ENCODE peak calls at places on chromosomes 2 and 18, in five cellular contexts. Q is activated T-cell treated with anti-CD3 and anti-CD28 coated beads for 1 hour; D is pons; U is Peyer's patch; Z is stimulated activated CD4-positive, alpha-beta T cell treated with anti-CD3 and anti-CD28 coated beads, Interleukin-1b, Interleukin-23, amount 100 ng/mL, for 4 hours. A is an unnamed sample.

GRCh38 chr2:23497063-23497462 is 112.1 kb downstream of the KLHL29 start:
- DNase-seq in Q (no peak), D (peak; percentile 19), U (no peak), Z (no peak), A (no peak)

GRCh38 chr2:105936954-105937353 is 192.2 kb downstream of the NCK2 start:
- DNase-seq in Q (no peak), D (no peak), U (no peak), Z (no peak), A (no peak)

GRCh38 chr2:218799990-218800389 is 18.0 kb downstream of the CYP27A1 start:
- DNase-seq in Q (no peak), D (no peak), U (no peak), Z (no peak), A (no peak)

GRCh38 chr2:230258483-230258882 is 32.9 kb downstream of the SP140 start:
- DNase-seq in Q (no peak), D (no peak), U (no peak), Z (no peak), A (no peak)

GRCh38 chr2:74181739-74182138 is 3.1 kb upstream of the MOB1A start:
- DNase-seq in Q (no peak), D (peak; percentile 90), U (no peak), Z (no peak), A (peak; percentile 62)

GRCh38 chr2:74884118-74884517 is 50.2 kb downstream of the HK2 start:
- DNase-seq in Q (no peak), D (no peak), U (no peak), Z (no peak), A (no peak)

GRCh38 chr2:110732422-110733413 is at the start of gene ACOXL:
- DNase-seq in Q (no peak), D (no peak), U (peak; percentile 64), Z (no peak), A (no peak)

GRCh38 chr2:86050301-86050700 is 55.4 kb downstream of the POLR1A start:
- DNase-seq in Q (no peak), D (no peak), U (no peak), Z (no peak), A (no peak)

GRCh38 chr2:195049372-195050031 is 607.5 kb upstream of the SLC39A10 start:
- DNase-seq in Q (no peak), D (no peak), U (no peak), Z (no peak), A (no peak)

GRCh38 chr18:56433919-56434318 is 204.5 kb downstream of the TXNL1 start:
- DNase-seq in Q (no peak), D (no peak), U (no peak), Z (no peak), A (no peak)

GRCh38 chr18:55243852-55244251 is 284.6 kb upstream of the CCDC68 start:
- DNase-seq in Q (no peak), D (no peak), U (no peak), Z (no peak), A (no peak)

GRCh38 chr2:24123212-24124002 is at the start of the genes FAM228B and PFN4:
- DNase-seq in Q (peak; percentile 39), D (peak; percentile 71), U (peak; percentile 88), Z (peak; percentile 26), A (peak; percentile 87)

GRCh38 chr2:88813612-88814011 is 122.1 kb downstream of the RPIA start:
- DNase-seq in Q (no peak), D (no peak), U (no peak), Z (no peak), A (no peak)

GRCh38 chr2:207337234-207338219 is 171.8 kb upstream of the KLF7 start:
- DNase-seq in Q (no peak), D (no peak), U (no peak), Z (no peak), A (peak; percentile 54)

GRCh38 chr2:159090514-159091201 is 122.2 kb downstream of the TANC1 start:
- DNase-seq in Q (no peak), D (no peak), U (no peak), Z (no peak), A (peak; percentile 95)

GRCh38 chr18:75226301-75226955 is 15.8 kb downstream of the TSHZ1 start:
- DNase-seq in Q (no peak), D (no peak), U (no peak), Z (no peak), A (no peak)

GRCh38 chr2:99648906-99649606 is 159.2 kb upstream of the REV1 start:
- DNase-seq in Q (no peak), D (no peak), U (no peak), Z (no peak), A (no peak)

GRCh38 chr2:95007822-95008221 is 17.7 kb upstream of the MAL start:
- DNase-seq in Q (no peak), D (peak; percentile 78), U (peak; percentile 18), Z (no peak), A (no peak)

A was measured in cerebellar cortex.